ENCODE peak calls at places on chromosome 1, in seven cellular contexts. X, A, Z, M, S, R and G are unnamed samples.
A peak's percentile ranks its signal among the peaks of the same experiment; 100 is the strongest.

GRCh38 chr1:28096210-28097099 is 8.0 kb upstream of the EYA3 start:
- DNase-seq in A (no peak), X (no peak), M (no peak), R (no peak), S (no peak), Z (no peak), G (no peak)

GRCh38 chr1:44027320-44027719 is 3.9 kb downstream of the SLC6A9 start:
- DNase-seq in S (no peak), R (no peak), X (no peak), A (no peak), M (no peak), Z (no peak), G (no peak)

GRCh38 chr1:153899509-153899908 is 23.3 kb downstream of the GATAD2B start:
- DNase-seq in A (no peak), X (no peak), R (no peak), M (no peak), S (no peak), Z (no peak), G (no peak)

GRCh38 chr1:21909286-21909759 is 27.8 kb downstream of the HSPG2 start:
- DNase-seq in R (peak; percentile 50), S (no peak), A (no peak), X (peak; percentile 74), M (no peak), Z (no peak), G (no peak)

GRCh38 chr1:23913212-23913880 is at the start of gene CNR2:
- DNase-seq in M (no peak), X (no peak), A (no peak), S (no peak), R (no peak), Z (no peak), G (no peak)

GRCh38 chr1:181152892-181153633 is 64.6 kb downstream of the IER5 start:
- DNase-seq in M (no peak), X (peak; percentile 95), R (peak; percentile 94), Z (peak; percentile 65), S (peak; percentile 95), A (no peak), G (peak; percentile 79)

GRCh38 chr1:51175278-51175677 is 60.8 kb upstream of the RNF11 start:
- DNase-seq in A (no peak), R (no peak), Z (no peak), S (no peak), X (no peak), M (no peak), G (no peak)

GRCh38 chr1:84842748-84843231 is 50.2 kb downstream of the LPAR3 start:
- DNase-seq in R (no peak), Z (no peak), A (no peak), X (no peak), M (no peak), S (no peak), G (no peak)

GRCh38 chr1:231192620-231193163 is 30.8 kb downstream of the TRIM67 start:
- DNase-seq in X (no peak), Z (no peak), S (peak; percentile 32), R (no peak), A (no peak), M (peak; percentile 96), G (no peak)

GRCh38 chr1:195606483-195606882 is 1001.8 kb downstream of the KCNT2 start:
- DNase-seq in M (no peak), A (no peak), X (no peak), R (no peak), S (no peak), Z (no peak), G (no peak)

GRCh38 chr1:31760422-31760900 is 3.7 kb downstream of the ADGRB2 start:
- DNase-seq in X (no peak), A (no peak), M (no peak), R (no peak), S (no peak), Z (no peak), G (peak; percentile 64)

GRCh38 chr1:184771190-184771691 is 16.6 kb upstream of the EDEM3 start:
- DNase-seq in R (no peak), Z (no peak), S (no peak), M (no peak), A (no peak), X (no peak), G (no peak)

GRCh38 chr1:226201029-226201593 is 14.6 kb upstream of the ACBD3 start:
- DNase-seq in R (peak; percentile 9), Z (peak; percentile 67), M (peak; percentile 28), X (no peak), S (no peak), A (no peak), G (no peak)

GRCh38 chr1:152543808-152544207 is 22.8 kb downstream of the LCE3E start:
- DNase-seq in S (no peak), R (no peak), A (no peak), Z (no peak), X (no peak), M (no peak), G (no peak)

GRCh38 chr1:91717839-91718238 is 168.1 kb downstream of the TGFBR3 start:
- DNase-seq in R (no peak), Z (no peak), M (no peak), X (no peak), S (no peak), A (no peak), G (no peak)

GRCh38 chr1:8363764-8364301 is 45.9 kb downstream of the SLC45A1 start:
- DNase-seq in M (no peak), S (peak; percentile 72), Z (no peak), A (no peak), R (no peak), X (peak; percentile 57), G (no peak)

GRCh38 chr1:219708919-219709318 is 96.0 kb upstream of the ZC3H11B start:
- DNase-seq in X (no peak), A (no peak), R (no peak), S (no peak), M (no peak), Z (no peak), G (no peak)

GRCh38 chr1:230891413-230891812 is 23.1 kb upstream of the C1orf198 start:
- DNase-seq in R (no peak), S (no peak), X (no peak), Z (no peak), M (no peak), A (no peak), G (no peak)

GRCh38 chr1:68234094-68234493 is 1.8 kb upstream of the WLS start:
- DNase-seq in X (no peak), Z (no peak), M (no peak), A (no peak), S (no peak), R (no peak), G (no peak)

GRCh38 chr1:181676269-181676668 is 193.0 kb downstream of the CACNA1E start:
- DNase-seq in M (peak; percentile 47), R (peak; percentile 4), X (no peak), S (peak; percentile 35), Z (peak; percentile 66), A (no peak), G (peak; percentile 54)

GRCh38 chr1:26787381-26787705 is 407 bp upstream of the PIGV start:
- DNase-seq in M (no peak), S (no peak), A (no peak), R (peak; percentile 53), Z (peak; percentile 86), X (no peak), G (no peak)

GRCh38 chr1:234212764-234213406 is 160.4 kb upstream of the COA6 start:
- DNase-seq in A (no peak), M (peak; percentile 66), R (peak; percentile 26), X (no peak), S (no peak), Z (peak; percentile 77), G (peak; percentile 56)

GRCh38 chr1:160494620-160495019 is 28.4 kb downstream of the SLAMF6 start:
- DNase-seq in S (no peak), R (no peak), Z (no peak), X (no peak), M (peak; percentile 12), A (no peak), G (peak; percentile 14)

GRCh38 chr1:114080511-114081144 is 73.0 kb downstream of the SYT6 start:
- DNase-seq in M (no peak), Z (no peak), S (no peak), R (no peak), A (no peak), X (no peak), G (no peak)

GRCh38 chr1:36408479-36408878 is 10.8 kb upstream of the LSM10 start:
- DNase-seq in S (no peak), Z (no peak), A (no peak), M (peak; percentile 65), X (no peak), R (peak; percentile 61), G (no peak)